ENCODE peak calls at places on chromosomes 4 and X, in seven cellular contexts. One of them, this sample, is unnamed.

GRCh38 chr4:314296-314903 is 9.1 kb upstream of the ZNF732 start:
- DNase-seq in activated CD8-positive, alpha-beta T cell treated with anti-CD3 and anti-CD28 coated beads, Interleukin-2, amount 10 ng/mL, durations not matched to agents 7 days and 5 days: no peak
- DNase-seq in NCI-H1417: no peak
- DNase-seq in tibial nerve: no peak
- DNase-seq in progenitor cell of endocrine pancreas: no peak
- DNase-seq in DMS79: no peak
- DNase-seq in activated CD8-positive, alpha-beta memory T cell treated with anti-CD3 and anti-CD28 coated beads for 48 hours: no peak
- DNase-seq in this sample: no peak

GRCh38 chrX:10447577-10448214 is 172.7 kb downstream of the MID1 start:
- DNase-seq in activated CD8-positive, alpha-beta T cell treated with anti-CD3 and anti-CD28 coated beads, Interleukin-2, amount 10 ng/mL, durations not matched to agents 7 days and 5 days: no peak
- DNase-seq in NCI-H1417: no peak
- DNase-seq in tibial nerve: no peak
- DNase-seq in progenitor cell of endocrine pancreas: no peak
- DNase-seq in DMS79: no peak
- DNase-seq in activated CD8-positive, alpha-beta memory T cell treated with anti-CD3 and anti-CD28 coated beads for 48 hours: no peak
- DNase-seq in this sample: no peak

GRCh38 chr4:183142566-183143545 is 43.8 kb downstream of the WWC2 start:
- DNase-seq in activated CD8-positive, alpha-beta T cell treated with anti-CD3 and anti-CD28 coated beads, Interleukin-2, amount 10 ng/mL, durations not matched to agents 7 days and 5 days: no peak
- DNase-seq in NCI-H1417: no peak
- DNase-seq in tibial nerve: no peak
- DNase-seq in progenitor cell of endocrine pancreas: no peak
- DNase-seq in DMS79: peak
- DNase-seq in activated CD8-positive, alpha-beta memory T cell treated with anti-CD3 and anti-CD28 coated beads for 48 hours: no peak
- DNase-seq in this sample: no peak

GRCh38 chrX:22674947-22675346 is 324.8 kb upstream of the DDX53 start:
- DNase-seq in activated CD8-positive, alpha-beta T cell treated with anti-CD3 and anti-CD28 coated beads, Interleukin-2, amount 10 ng/mL, durations not matched to agents 7 days and 5 days: no peak
- DNase-seq in NCI-H1417: peak
- DNase-seq in tibial nerve: no peak
- DNase-seq in progenitor cell of endocrine pancreas: no peak
- DNase-seq in DMS79: no peak
- DNase-seq in activated CD8-positive, alpha-beta memory T cell treated with anti-CD3 and anti-CD28 coated beads for 48 hours: no peak
- DNase-seq in this sample: peak

GRCh38 chr4:87128006-87128705 is 92.3 kb downstream of the KLHL8 start:
- DNase-seq in activated CD8-positive, alpha-beta T cell treated with anti-CD3 and anti-CD28 coated beads, Interleukin-2, amount 10 ng/mL, durations not matched to agents 7 days and 5 days: no peak
- DNase-seq in NCI-H1417: no peak
- DNase-seq in tibial nerve: no peak
- DNase-seq in progenitor cell of endocrine pancreas: no peak
- DNase-seq in DMS79: no peak
- DNase-seq in activated CD8-positive, alpha-beta memory T cell treated with anti-CD3 and anti-CD28 coated beads for 48 hours: no peak
- DNase-seq in this sample: no peak

GRCh38 chrX:107619836-107620235 is 8.5 kb upstream of the PRPS1 start:
- DNase-seq in activated CD8-positive, alpha-beta T cell treated with anti-CD3 and anti-CD28 coated beads, Interleukin-2, amount 10 ng/mL, durations not matched to agents 7 days and 5 days: no peak
- DNase-seq in NCI-H1417: no peak
- DNase-seq in tibial nerve: no peak
- DNase-seq in progenitor cell of endocrine pancreas: no peak
- DNase-seq in DMS79: no peak
- DNase-seq in activated CD8-positive, alpha-beta memory T cell treated with anti-CD3 and anti-CD28 coated beads for 48 hours: no peak
- DNase-seq in this sample: no peak

GRCh38 chr4:48337726-48338125 is 3.6 kb upstream of the SLAIN2 start:
- DNase-seq in activated CD8-positive, alpha-beta T cell treated with anti-CD3 and anti-CD28 coated beads, Interleukin-2, amount 10 ng/mL, durations not matched to agents 7 days and 5 days: no peak
- DNase-seq in NCI-H1417: no peak
- DNase-seq in tibial nerve: no peak
- DNase-seq in progenitor cell of endocrine pancreas: no peak
- DNase-seq in DMS79: no peak
- DNase-seq in activated CD8-positive, alpha-beta memory T cell treated with anti-CD3 and anti-CD28 coated beads for 48 hours: no peak
- DNase-seq in this sample: no peak

GRCh38 chr4:116275006-116275405 is 810.4 kb downstream of the TRAM1L1 start:
- DNase-seq in activated CD8-positive, alpha-beta T cell treated with anti-CD3 and anti-CD28 coated beads, Interleukin-2, amount 10 ng/mL, durations not matched to agents 7 days and 5 days: no peak
- DNase-seq in NCI-H1417: no peak
- DNase-seq in tibial nerve: no peak
- DNase-seq in progenitor cell of endocrine pancreas: no peak
- DNase-seq in DMS79: no peak
- DNase-seq in activated CD8-positive, alpha-beta memory T cell treated with anti-CD3 and anti-CD28 coated beads for 48 hours: no peak
- DNase-seq in this sample: no peak

GRCh38 chrX:115013705-115014104 is 3.7 kb downstream of the IL13RA2 start:
- DNase-seq in activated CD8-positive, alpha-beta T cell treated with anti-CD3 and anti-CD28 coated beads, Interleukin-2, amount 10 ng/mL, durations not matched to agents 7 days and 5 days: no peak
- DNase-seq in NCI-H1417: no peak
- DNase-seq in tibial nerve: no peak
- DNase-seq in progenitor cell of endocrine pancreas: no peak
- DNase-seq in DMS79: no peak
- DNase-seq in activated CD8-positive, alpha-beta memory T cell treated with anti-CD3 and anti-CD28 coated beads for 48 hours: no peak
- DNase-seq in this sample: no peak

GRCh38 chr4:108058685-108059440 is 69.2 kb downstream of the HADH start:
- DNase-seq in activated CD8-positive, alpha-beta T cell treated with anti-CD3 and anti-CD28 coated beads, Interleukin-2, amount 10 ng/mL, durations not matched to agents 7 days and 5 days: no peak
- DNase-seq in NCI-H1417: peak
- DNase-seq in tibial nerve: no peak
- DNase-seq in progenitor cell of endocrine pancreas: no peak
- DNase-seq in DMS79: no peak
- DNase-seq in activated CD8-positive, alpha-beta memory T cell treated with anti-CD3 and anti-CD28 coated beads for 48 hours: no peak
- DNase-seq in this sample: no peak

GRCh38 chrX:103531002-103531401 is 11.7 kb upstream of the RAB40A start:
- DNase-seq in activated CD8-positive, alpha-beta T cell treated with anti-CD3 and anti-CD28 coated beads, Interleukin-2, amount 10 ng/mL, durations not matched to agents 7 days and 5 days: no peak
- DNase-seq in NCI-H1417: no peak
- DNase-seq in tibial nerve: no peak
- DNase-seq in progenitor cell of endocrine pancreas: no peak
- DNase-seq in DMS79: no peak
- DNase-seq in activated CD8-positive, alpha-beta memory T cell treated with anti-CD3 and anti-CD28 coated beads for 48 hours: no peak
- DNase-seq in this sample: no peak

GRCh38 chr4:128715616-128716015 is 93.9 kb upstream of the JADE1 start:
- DNase-seq in activated CD8-positive, alpha-beta T cell treated with anti-CD3 and anti-CD28 coated beads, Interleukin-2, amount 10 ng/mL, durations not matched to agents 7 days and 5 days: no peak
- DNase-seq in NCI-H1417: no peak
- DNase-seq in tibial nerve: no peak
- DNase-seq in progenitor cell of endocrine pancreas: no peak
- DNase-seq in DMS79: no peak
- DNase-seq in activated CD8-positive, alpha-beta memory T cell treated with anti-CD3 and anti-CD28 coated beads for 48 hours: no peak
- DNase-seq in this sample: no peak

GRCh38 chr4:112031712-112032328 is 113.4 kb upstream of the FAM241A start:
- DNase-seq in activated CD8-positive, alpha-beta T cell treated with anti-CD3 and anti-CD28 coated beads, Interleukin-2, amount 10 ng/mL, durations not matched to agents 7 days and 5 days: no peak
- DNase-seq in NCI-H1417: peak
- DNase-seq in tibial nerve: no peak
- DNase-seq in progenitor cell of endocrine pancreas: peak
- DNase-seq in DMS79: no peak
- DNase-seq in activated CD8-positive, alpha-beta memory T cell treated with anti-CD3 and anti-CD28 coated beads for 48 hours: no peak
- DNase-seq in this sample: peak

GRCh38 chr4:22217480-22217879 is 268.9 kb upstream of the KCNIP4 start:
- DNase-seq in activated CD8-positive, alpha-beta T cell treated with anti-CD3 and anti-CD28 coated beads, Interleukin-2, amount 10 ng/mL, durations not matched to agents 7 days and 5 days: no peak
- DNase-seq in NCI-H1417: no peak
- DNase-seq in tibial nerve: no peak
- DNase-seq in progenitor cell of endocrine pancreas: no peak
- DNase-seq in DMS79: no peak
- DNase-seq in activated CD8-positive, alpha-beta memory T cell treated with anti-CD3 and anti-CD28 coated beads for 48 hours: no peak
- DNase-seq in this sample: no peak

GRCh38 chr4:41346306-41347061 is 89.8 kb downstream of the UCHL1 start:
- DNase-seq in activated CD8-positive, alpha-beta T cell treated with anti-CD3 and anti-CD28 coated beads, Interleukin-2, amount 10 ng/mL, durations not matched to agents 7 days and 5 days: no peak
- DNase-seq in NCI-H1417: no peak
- DNase-seq in tibial nerve: no peak
- DNase-seq in progenitor cell of endocrine pancreas: no peak
- DNase-seq in DMS79: no peak
- DNase-seq in activated CD8-positive, alpha-beta memory T cell treated with anti-CD3 and anti-CD28 coated beads for 48 hours: no peak
- DNase-seq in this sample: no peak

GRCh38 chr4:23805381-23805780 is 84.5 kb downstream of the PPARGC1A start:
- DNase-seq in activated CD8-positive, alpha-beta T cell treated with anti-CD3 and anti-CD28 coated beads, Interleukin-2, amount 10 ng/mL, durations not matched to agents 7 days and 5 days: no peak
- DNase-seq in NCI-H1417: no peak
- DNase-seq in tibial nerve: no peak
- DNase-seq in progenitor cell of endocrine pancreas: no peak
- DNase-seq in DMS79: no peak
- DNase-seq in activated CD8-positive, alpha-beta memory T cell treated with anti-CD3 and anti-CD28 coated beads for 48 hours: no peak
- DNase-seq in this sample: no peak

GRCh38 chrX:154902408-154902807 is 16.3 kb downstream of the F8A1 start:
- DNase-seq in activated CD8-positive, alpha-beta T cell treated with anti-CD3 and anti-CD28 coated beads, Interleukin-2, amount 10 ng/mL, durations not matched to agents 7 days and 5 days: no peak
- DNase-seq in NCI-H1417: no peak
- DNase-seq in tibial nerve: no peak
- DNase-seq in progenitor cell of endocrine pancreas: no peak
- DNase-seq in DMS79: no peak
- DNase-seq in activated CD8-positive, alpha-beta memory T cell treated with anti-CD3 and anti-CD28 coated beads for 48 hours: no peak
- DNase-seq in this sample: no peak

GRCh38 chrX:135287266-135287823 is 21.9 kb upstream of the ETDC start:
- DNase-seq in activated CD8-positive, alpha-beta T cell treated with anti-CD3 and anti-CD28 coated beads, Interleukin-2, amount 10 ng/mL, durations not matched to agents 7 days and 5 days: no peak
- DNase-seq in NCI-H1417: no peak
- DNase-seq in tibial nerve: no peak
- DNase-seq in progenitor cell of endocrine pancreas: no peak
- DNase-seq in DMS79: no peak
- DNase-seq in activated CD8-positive, alpha-beta memory T cell treated with anti-CD3 and anti-CD28 coated beads for 48 hours: no peak
- DNase-seq in this sample: no peak

GRCh38 chrX:39507034-39507433 is 590.7 kb downstream of the BCOR start:
- DNase-seq in activated CD8-positive, alpha-beta T cell treated with anti-CD3 and anti-CD28 coated beads, Interleukin-2, amount 10 ng/mL, durations not matched to agents 7 days and 5 days: no peak
- DNase-seq in NCI-H1417: no peak
- DNase-seq in tibial nerve: no peak
- DNase-seq in progenitor cell of endocrine pancreas: no peak
- DNase-seq in DMS79: no peak
- DNase-seq in activated CD8-positive, alpha-beta memory T cell treated with anti-CD3 and anti-CD28 coated beads for 48 hours: no peak
- DNase-seq in this sample: no peak

GRCh38 chr4:52957791-52958190 is 95.7 kb downstream of the RASL11B start:
- DNase-seq in activated CD8-positive, alpha-beta T cell treated with anti-CD3 and anti-CD28 coated beads, Interleukin-2, amount 10 ng/mL, durations not matched to agents 7 days and 5 days: no peak
- DNase-seq in NCI-H1417: peak
- DNase-seq in tibial nerve: no peak
- DNase-seq in progenitor cell of endocrine pancreas: no peak
- DNase-seq in DMS79: peak
- DNase-seq in activated CD8-positive, alpha-beta memory T cell treated with anti-CD3 and anti-CD28 coated beads for 48 hours: no peak
- DNase-seq in this sample: no peak

GRCh38 chrX:68794486-68794885 is 34.3 kb upstream of the EFNB1 start:
- DNase-seq in activated CD8-positive, alpha-beta T cell treated with anti-CD3 and anti-CD28 coated beads, Interleukin-2, amount 10 ng/mL, durations not matched to agents 7 days and 5 days: no peak
- DNase-seq in NCI-H1417: no peak
- DNase-seq in tibial nerve: no peak
- DNase-seq in progenitor cell of endocrine pancreas: no peak
- DNase-seq in DMS79: no peak
- DNase-seq in activated CD8-positive, alpha-beta memory T cell treated with anti-CD3 and anti-CD28 coated beads for 48 hours: no peak
- DNase-seq in this sample: no peak

GRCh38 chrX:148823986-148824385 is 323.6 kb downstream of the AFF2 start:
- DNase-seq in activated CD8-positive, alpha-beta T cell treated with anti-CD3 and anti-CD28 coated beads, Interleukin-2, amount 10 ng/mL, durations not matched to agents 7 days and 5 days: no peak
- DNase-seq in NCI-H1417: no peak
- DNase-seq in tibial nerve: no peak
- DNase-seq in progenitor cell of endocrine pancreas: no peak
- DNase-seq in DMS79: no peak
- DNase-seq in activated CD8-positive, alpha-beta memory T cell treated with anti-CD3 and anti-CD28 coated beads for 48 hours: no peak
- DNase-seq in this sample: no peak

GRCh38 chr4:39422247-39422646 is 15.5 kb downstream of the KLB start:
- DNase-seq in activated CD8-positive, alpha-beta T cell treated with anti-CD3 and anti-CD28 coated beads, Interleukin-2, amount 10 ng/mL, durations not matched to agents 7 days and 5 days: no peak
- DNase-seq in NCI-H1417: no peak
- DNase-seq in tibial nerve: no peak
- DNase-seq in progenitor cell of endocrine pancreas: no peak
- DNase-seq in DMS79: no peak
- DNase-seq in activated CD8-positive, alpha-beta memory T cell treated with anti-CD3 and anti-CD28 coated beads for 48 hours: no peak
- DNase-seq in this sample: no peak

GRCh38 chrX:119784747-119785446 is 6.5 kb downstream of the RPL39 start:
- DNase-seq in activated CD8-positive, alpha-beta T cell treated with anti-CD3 and anti-CD28 coated beads, Interleukin-2, amount 10 ng/mL, durations not matched to agents 7 days and 5 days: peak
- DNase-seq in NCI-H1417: no peak
- DNase-seq in tibial nerve: no peak
- DNase-seq in progenitor cell of endocrine pancreas: no peak
- DNase-seq in DMS79: no peak
- DNase-seq in activated CD8-positive, alpha-beta memory T cell treated with anti-CD3 and anti-CD28 coated beads for 48 hours: peak
- DNase-seq in this sample: peak

GRCh38 chrX:91434351-91435168 is at the start of gene PABPC5:
- DNase-seq in activated CD8-positive, alpha-beta T cell treated with anti-CD3 and anti-CD28 coated beads, Interleukin-2, amount 10 ng/mL, durations not matched to agents 7 days and 5 days: no peak
- DNase-seq in NCI-H1417: no peak
- DNase-seq in tibial nerve: peak
- DNase-seq in progenitor cell of endocrine pancreas: peak
- DNase-seq in DMS79: no peak
- DNase-seq in activated CD8-positive, alpha-beta memory T cell treated with anti-CD3 and anti-CD28 coated beads for 48 hours: no peak
- DNase-seq in this sample: peak

GRCh38 chrX:48972214-48973164 is 845 bp upstream of the KCND1 start:
- DNase-seq in activated CD8-positive, alpha-beta T cell treated with anti-CD3 and anti-CD28 coated beads, Interleukin-2, amount 10 ng/mL, durations not matched to agents 7 days and 5 days: peak
- DNase-seq in NCI-H1417: peak
- DNase-seq in tibial nerve: peak
- DNase-seq in progenitor cell of endocrine pancreas: no peak
- DNase-seq in DMS79: no peak
- DNase-seq in activated CD8-positive, alpha-beta memory T cell treated with anti-CD3 and anti-CD28 coated beads for 48 hours: no peak
- DNase-seq in this sample: peak

GRCh38 chrX:51456814-51457213 is 39.6 kb downstream of the NUDT11 start:
- DNase-seq in activated CD8-positive, alpha-beta T cell treated with anti-CD3 and anti-CD28 coated beads, Interleukin-2, amount 10 ng/mL, durations not matched to agents 7 days and 5 days: no peak
- DNase-seq in NCI-H1417: no peak
- DNase-seq in tibial nerve: no peak
- DNase-seq in progenitor cell of endocrine pancreas: no peak
- DNase-seq in DMS79: no peak
- DNase-seq in activated CD8-positive, alpha-beta memory T cell treated with anti-CD3 and anti-CD28 coated beads for 48 hours: no peak
- DNase-seq in this sample: peak

GRCh38 chr4:183789657-183790056 is 115.5 kb upstream of the STOX2 start:
- DNase-seq in activated CD8-positive, alpha-beta T cell treated with anti-CD3 and anti-CD28 coated beads, Interleukin-2, amount 10 ng/mL, durations not matched to agents 7 days and 5 days: no peak
- DNase-seq in NCI-H1417: no peak
- DNase-seq in tibial nerve: no peak
- DNase-seq in progenitor cell of endocrine pancreas: no peak
- DNase-seq in DMS79: no peak
- DNase-seq in activated CD8-positive, alpha-beta memory T cell treated with anti-CD3 and anti-CD28 coated beads for 48 hours: no peak
- DNase-seq in this sample: no peak

GRCh38 chr4:185339941-185340340 is 55.8 kb downstream of the LRP2BP start:
- DNase-seq in activated CD8-positive, alpha-beta T cell treated with anti-CD3 and anti-CD28 coated beads, Interleukin-2, amount 10 ng/mL, durations not matched to agents 7 days and 5 days: no peak
- DNase-seq in NCI-H1417: no peak
- DNase-seq in tibial nerve: no peak
- DNase-seq in progenitor cell of endocrine pancreas: no peak
- DNase-seq in DMS79: no peak
- DNase-seq in activated CD8-positive, alpha-beta memory T cell treated with anti-CD3 and anti-CD28 coated beads for 48 hours: no peak
- DNase-seq in this sample: no peak

GRCh38 chr4:110602061-110602460 is 20.8 kb downstream of the PITX2 start:
- DNase-seq in activated CD8-positive, alpha-beta T cell treated with anti-CD3 and anti-CD28 coated beads, Interleukin-2, amount 10 ng/mL, durations not matched to agents 7 days and 5 days: no peak
- DNase-seq in NCI-H1417: no peak
- DNase-seq in tibial nerve: no peak
- DNase-seq in progenitor cell of endocrine pancreas: no peak
- DNase-seq in DMS79: no peak
- DNase-seq in activated CD8-positive, alpha-beta memory T cell treated with anti-CD3 and anti-CD28 coated beads for 48 hours: no peak
- DNase-seq in this sample: no peak

GRCh38 chr4:112509243-112510190 is 6.5 kb downstream of the NEUROG2 start:
- DNase-seq in activated CD8-positive, alpha-beta T cell treated with anti-CD3 and anti-CD28 coated beads, Interleukin-2, amount 10 ng/mL, durations not matched to agents 7 days and 5 days: no peak
- DNase-seq in NCI-H1417: peak
- DNase-seq in tibial nerve: no peak
- DNase-seq in progenitor cell of endocrine pancreas: no peak
- DNase-seq in DMS79: no peak
- DNase-seq in activated CD8-positive, alpha-beta memory T cell treated with anti-CD3 and anti-CD28 coated beads for 48 hours: no peak
- DNase-seq in this sample: no peak

GRCh38 chr4:125313497-125313896 is 1.3 kb upstream of the FAT4 start:
- DNase-seq in activated CD8-positive, alpha-beta T cell treated with anti-CD3 and anti-CD28 coated beads, Interleukin-2, amount 10 ng/mL, durations not matched to agents 7 days and 5 days: peak
- DNase-seq in NCI-H1417: peak
- DNase-seq in tibial nerve: no peak
- DNase-seq in progenitor cell of endocrine pancreas: peak
- DNase-seq in DMS79: no peak
- DNase-seq in activated CD8-positive, alpha-beta memory T cell treated with anti-CD3 and anti-CD28 coated beads for 48 hours: no peak
- DNase-seq in this sample: peak

GRCh38 chrX:9919632-9920172 is 47.5 kb upstream of the CLDN34 start:
- DNase-seq in activated CD8-positive, alpha-beta T cell treated with anti-CD3 and anti-CD28 coated beads, Interleukin-2, amount 10 ng/mL, durations not matched to agents 7 days and 5 days: no peak
- DNase-seq in NCI-H1417: no peak
- DNase-seq in tibial nerve: no peak
- DNase-seq in progenitor cell of endocrine pancreas: no peak
- DNase-seq in DMS79: no peak
- DNase-seq in activated CD8-positive, alpha-beta memory T cell treated with anti-CD3 and anti-CD28 coated beads for 48 hours: no peak
- DNase-seq in this sample: no peak

GRCh38 chrX:83593634-83594294 is 85.7 kb downstream of the POU3F4 start:
- DNase-seq in activated CD8-positive, alpha-beta T cell treated with anti-CD3 and anti-CD28 coated beads, Interleukin-2, amount 10 ng/mL, durations not matched to agents 7 days and 5 days: no peak
- DNase-seq in NCI-H1417: no peak
- DNase-seq in tibial nerve: no peak
- DNase-seq in progenitor cell of endocrine pancreas: no peak
- DNase-seq in DMS79: no peak
- DNase-seq in activated CD8-positive, alpha-beta memory T cell treated with anti-CD3 and anti-CD28 coated beads for 48 hours: no peak
- DNase-seq in this sample: no peak